ENCODE peak calls at places on chromosomes 16 and 17, in six cellular contexts. R is breast epithelium, V is heart left ventricle, Q is prostate gland, U is ovary, D is tibial nerve. E is an unnamed sample.

GRCh38 chr17:63450551-63450950 is 4.4 kb upstream of the CYB561 start:
- DNase-seq in R (no peak), V (no peak), Q (no peak), U (no peak), D (no peak), E (no peak)

GRCh38 chr17:17809527-17810373 is 27.0 kb downstream of the SREBF1 start:
- DNase-seq in R (peak; percentile 76), V (peak; percentile 81), Q (peak; percentile 55), U (peak; percentile 76), D (peak; percentile 46), E (no peak)

GRCh38 chr17:67390646-67391480 is 13.8 kb downstream of the PITPNC1 start:
- DNase-seq in R (no peak), V (no peak), Q (peak; percentile 76), U (peak; percentile 37), D (no peak), E (no peak)

GRCh38 chr16:48963901-48964615 is 317.6 kb downstream of the CBLN1 start:
- DNase-seq in R (no peak), V (no peak), Q (no peak), U (no peak), D (no peak), E (no peak)

GRCh38 chr16:3716831-3717234 is 491 bp downstream of the TRAP1 start:
- DNase-seq in R (no peak), V (no peak), Q (no peak), U (no peak), D (no peak), E (no peak)

GRCh38 chr17:21125862-21126261 is 902 bp upstream of the DHRS7B start:
- DNase-seq in R (no peak), V (no peak), Q (no peak), U (no peak), D (no peak), E (no peak)

GRCh38 chr17:79777844-79778503 is at the start of gene CBX2:
- DNase-seq in R (peak; percentile 68), V (peak; percentile 92), Q (peak; percentile 61), U (peak; percentile 80), D (peak; percentile 39), E (peak; percentile 28)

GRCh38 chr16:87657621-87658192 is 55.4 kb downstream of the JPH3 start:
- DNase-seq in R (no peak), V (no peak), Q (no peak), U (no peak), D (no peak), E (no peak)

GRCh38 chr17:79657861-79658810 is 47.3 kb upstream of the RBFOX3 start:
- DNase-seq in R (no peak), V (no peak), Q (peak; percentile 5), U (no peak), D (no peak), E (no peak)

GRCh38 chr17:18324140-18325049 is 9.3 kb downstream of the SMCR8 start:
- DNase-seq in R (no peak), V (no peak), Q (no peak), U (no peak), D (no peak), E (no peak)

GRCh38 chr17:30344283-30345088 is 10.6 kb upstream of the TMIGD1 start:
- DNase-seq in R (no peak), V (peak; percentile 67), Q (peak; percentile 82), U (peak; percentile 35), D (no peak), E (no peak)

GRCh38 chr17:61805399-61805798 is 57.9 kb downstream of the BRIP1 start:
- DNase-seq in R (no peak), V (no peak), Q (no peak), U (no peak), D (no peak), E (no peak)

GRCh38 chr17:78343099-78343432 is 16.8 kb downstream of the SOCS3 start:
- DNase-seq in R (peak; percentile 64), V (peak; percentile 84), Q (no peak), U (peak; percentile 79), D (no peak), E (peak; percentile 64)

GRCh38 chr17:42163113-42163512 is 8.3 kb upstream of the RAB5C start:
- DNase-seq in R (no peak), V (no peak), Q (no peak), U (no peak), D (no peak), E (no peak)

GRCh38 chr17:17837380-17837821 is 615 bp upstream of the SREBF1 start:
- DNase-seq in R (no peak), V (no peak), Q (no peak), U (peak; percentile 58), D (peak; percentile 67), E (no peak)

GRCh38 chr17:49193513-49194296 is 16.7 kb downstream of the GNGT2 start:
- DNase-seq in R (no peak), V (no peak), Q (peak; percentile 43), U (peak; percentile 85), D (peak; percentile 31), E (peak; percentile 92)

GRCh38 chr17:48961516-48962233 is 6.7 kb downstream of the GIP start:
- DNase-seq in R (no peak), V (peak; percentile 25), Q (no peak), U (no peak), D (no peak), E (no peak)

GRCh38 chr16:89922884-89923639 is at the start of gene TUBB3:
- DNase-seq in R (no peak), V (peak; percentile 90), Q (peak; percentile 56), U (no peak), D (no peak), E (no peak)

GRCh38 chr17:4973431-4973830 is 5.8 kb upstream of the SPAG7 start:
- DNase-seq in R (no peak), V (no peak), Q (no peak), U (no peak), D (no peak), E (no peak)

GRCh38 chr16:2295056-2295798 is 27.3 kb upstream of the RNPS1 start:
- DNase-seq in R (no peak), V (no peak), Q (no peak), U (no peak), D (no peak), E (no peak)

GRCh38 chr17:76353004-76353598 is 615 bp downstream of the PRPSAP1 start:
- DNase-seq in R (no peak), V (peak; percentile 65), Q (peak; percentile 10), U (peak; percentile 26), D (no peak), E (no peak)

GRCh38 chr17:39198186-39198566 is 707 bp upstream of the CACNB1 start:
- DNase-seq in R (no peak), V (no peak), Q (no peak), U (no peak), D (no peak), E (no peak)

GRCh38 chr16:88655733-88656281 is 5.0 kb upstream of the CYBA start:
- DNase-seq in R (no peak), V (no peak), Q (no peak), U (no peak), D (no peak), E (no peak)

GRCh38 chr16:89179148-89179484 is 7.6 kb downstream of the CDH15 start:
- DNase-seq in R (no peak), V (no peak), Q (no peak), U (no peak), D (no peak), E (no peak)

GRCh38 chr17:73754886-73755285 is 110.6 kb upstream of the SDK2 start:
- DNase-seq in R (no peak), V (no peak), Q (no peak), U (no peak), D (no peak), E (no peak)

GRCh38 chr16:58661199-58661830 is 23.3 kb downstream of the SLC38A7 start:
- DNase-seq in R (no peak), V (no peak), Q (peak; percentile 39), U (no peak), D (no peak), E (no peak)

GRCh38 chr16:67162439-67163163 is 1.9 kb upstream of the HSF4 start:
- DNase-seq in R (no peak), V (peak; percentile 59), Q (no peak), U (no peak), D (no peak), E (peak; percentile 84)
- H3K4me3 ChIP-seq in R (peak overlapping the region; percentile 42), V (peak overlapping the region; percentile 47), Q (peak overlapping the region; percentile 30), U (no peak overlapping the region), D (peak overlapping the region; percentile 26), E (no peak overlapping the region)

GRCh38 chr16:80804061-80804450 is 342 bp downstream of the CDYL2 start:
- DNase-seq in R (no peak), V (peak; percentile 74), Q (peak; percentile 24), U (no peak), D (no peak), E (no peak)

GRCh38 chr16:80806957-80807356 is 2.6 kb upstream of the CDYL2 start:
- DNase-seq in R (no peak), V (no peak), Q (no peak), U (no peak), D (no peak), E (no peak)

GRCh38 chr16:80803341-80804060 is 897 bp downstream of the CDYL2 start:
- DNase-seq in R (no peak), V (peak; percentile 71), Q (peak; percentile 32), U (no peak), D (no peak), E (no peak)

GRCh38 chr16:80802902-80803301 is 1.5 kb downstream of the CDYL2 start:
- DNase-seq in R (no peak), V (no peak), Q (no peak), U (no peak), D (no peak), E (no peak)

GRCh38 chr16:80804451-80805383 is at the start of gene CDYL2:
- DNase-seq in R (no peak), V (peak; percentile 80), Q (peak; percentile 43), U (no peak), D (no peak), E (no peak)
- TF ChIP-seq POLR2A in R (no peak), V (no peak), Q (no peak), U (no peak), D (no peak), E (no peak)

GRCh38 chr16:85221081-85221809 is 109.0 kb upstream of the CIBAR2 start:
- DNase-seq in R (no peak), V (no peak), Q (no peak), U (no peak), D (no peak), E (no peak)
- H3K4me3 ChIP-seq in R (no peak overlapping the region), V (no peak overlapping the region), Q (no peak overlapping the region), U (no peak overlapping the region), D (no peak overlapping the region), E (no peak overlapping the region)

GRCh38 chr17:16589097-16589969 is 20.3 kb upstream of the ZNF287 start:
- DNase-seq in R (peak; percentile 84), V (peak; percentile 97), Q (peak; percentile 85), U (peak; percentile 88), D (peak; percentile 84), E (peak; percentile 98)

GRCh38 chr17:16583781-16584180 is 14.8 kb upstream of the ZNF287 start:
- DNase-seq in R (no peak), V (no peak), Q (no peak), U (no peak), D (no peak), E (no peak)

GRCh38 chr17:16584273-16584995 is 15.4 kb upstream of the ZNF287 start:
- DNase-seq in R (peak; percentile 89), V (peak; percentile 97), Q (peak; percentile 87), U (peak; percentile 89), D (peak; percentile 84), E (peak; percentile 98)

DNA sequence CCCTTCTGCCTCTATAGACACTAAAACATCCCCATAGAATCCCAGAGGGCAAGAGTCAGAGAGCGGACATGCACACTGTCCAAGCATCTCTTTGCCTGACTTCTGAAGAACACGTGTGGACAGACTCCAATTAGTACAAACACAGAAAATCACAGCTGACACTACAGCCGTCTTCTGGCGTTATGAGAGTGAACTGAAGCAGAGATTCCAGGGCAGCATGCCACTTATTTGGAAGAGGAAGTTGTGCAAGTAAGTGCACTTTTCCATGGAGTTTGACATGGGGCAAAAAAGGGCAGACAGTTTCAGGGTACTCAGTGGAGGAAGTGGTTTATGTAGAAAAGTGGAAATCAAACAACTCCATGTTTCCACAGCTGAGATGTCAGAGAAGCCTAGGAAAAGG is 16.8 kb upstream of the ZNF287 start:
- DNase-seq in R (no peak), V (no peak), Q (no peak), U (no peak), D (no peak), E (no peak)
- TF ChIP-seq POLR2A in R (no peak), V (no peak), Q (no peak), U (no peak), D (no peak), E (no peak)

E was measured in lower leg skin.